ENCODE peak calls at places on chromosomes 13 and 19, in five cellular contexts. I is B cell, P is foreskin fibroblast, T is uterus, G is AG09319. D is an unnamed sample.

GRCh38 chr13:61880576-61881283 is 465.1 kb upstream of the PCDH20 start:
- DNase-seq in T (no peak), G (no peak), P (no peak), I (peak), D (peak)

GRCh38 chr13:82698941-82699340 is 1183.3 kb downstream of the SLITRK1 start:
- DNase-seq in G (no peak), T (no peak), I (no peak), P (no peak), D (no peak)

GRCh38 chr13:79519252-79519651 is 38.3 kb downstream of the NDFIP2 start:
- DNase-seq in T (no peak), I (no peak), G (no peak), P (no peak), D (no peak)

GRCh38 chr13:40116008-40116407 is 460.5 kb downstream of the COG6 start:
- DNase-seq in T (peak), G (no peak), P (peak), I (no peak), D (no peak)

GRCh38 chr19:41928221-41928683 is at the start of gene ERFL:
- DNase-seq in I (peak), T (no peak), G (no peak), P (no peak), D (peak)

GRCh38 chr19:18733196-18733647 is 49.7 kb downstream of the CRTC1 start:
- DNase-seq in T (peak), I (no peak), P (peak), G (peak), D (no peak)

GRCh38 chr13:91406619-91407018 is 8.2 kb downstream of the GPC5 start:
- DNase-seq in P (no peak), I (peak), T (no peak), G (no peak), D (peak)

GRCh38 chr19:54376610-54377009 is 11.9 kb upstream of the LAIR1 start:
- DNase-seq in T (no peak), G (no peak), I (no peak), P (no peak), D (no peak)

GRCh38 chr19:53971608-53972007 is 8.9 kb downstream of the CACNG8 start:
- DNase-seq in T (no peak), G (no peak), P (no peak), I (no peak), D (no peak)

GRCh38 chr19:6297202-6297601 is 17.4 kb upstream of the MLLT1 start:
- DNase-seq in P (no peak), I (no peak), G (no peak), T (no peak), D (no peak)

GRCh38 chr19:6286676-6287075 is 6.9 kb upstream of the MLLT1 start:
- DNase-seq in G (no peak), T (no peak), I (no peak), P (no peak), D (no peak)

GRCh38 chr19:6288737-6289136 is 9.0 kb upstream of the MLLT1 start:
- DNase-seq in I (no peak), P (no peak), T (no peak), G (no peak), D (no peak)

GRCh38 chr19:6287269-6287885 is 7.6 kb upstream of the MLLT1 start:
- DNase-seq in T (no peak), I (no peak), P (no peak), G (no peak), D (no peak)

DNA sequence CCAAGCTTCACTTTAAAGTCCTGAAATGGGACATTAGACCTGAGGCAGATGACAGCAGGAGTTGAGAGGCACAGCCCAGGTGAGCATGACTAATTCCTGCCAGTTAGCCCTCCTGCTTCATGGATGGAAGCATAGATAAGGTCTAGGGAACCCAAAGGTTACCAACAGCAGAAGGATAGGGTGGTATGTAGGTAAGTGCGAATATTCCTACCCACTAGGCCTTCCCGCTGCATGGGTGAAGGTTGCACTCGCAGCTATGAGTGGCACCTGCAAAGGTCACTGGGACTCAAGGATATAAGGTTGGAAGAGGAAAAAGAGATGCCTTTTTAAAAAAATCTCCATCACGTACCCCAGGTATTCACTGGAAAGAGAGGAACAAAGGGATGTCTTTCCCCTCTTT is 12.2 kb upstream of the MLLT1 start:
- DNase-seq in G (no peak), P (no peak), T (no peak), I (no peak), D (no peak)
- TF ChIP-seq CTCF in G (no peak), P (no peak), T (no peak), I (no peak), D (no peak)

DNA sequence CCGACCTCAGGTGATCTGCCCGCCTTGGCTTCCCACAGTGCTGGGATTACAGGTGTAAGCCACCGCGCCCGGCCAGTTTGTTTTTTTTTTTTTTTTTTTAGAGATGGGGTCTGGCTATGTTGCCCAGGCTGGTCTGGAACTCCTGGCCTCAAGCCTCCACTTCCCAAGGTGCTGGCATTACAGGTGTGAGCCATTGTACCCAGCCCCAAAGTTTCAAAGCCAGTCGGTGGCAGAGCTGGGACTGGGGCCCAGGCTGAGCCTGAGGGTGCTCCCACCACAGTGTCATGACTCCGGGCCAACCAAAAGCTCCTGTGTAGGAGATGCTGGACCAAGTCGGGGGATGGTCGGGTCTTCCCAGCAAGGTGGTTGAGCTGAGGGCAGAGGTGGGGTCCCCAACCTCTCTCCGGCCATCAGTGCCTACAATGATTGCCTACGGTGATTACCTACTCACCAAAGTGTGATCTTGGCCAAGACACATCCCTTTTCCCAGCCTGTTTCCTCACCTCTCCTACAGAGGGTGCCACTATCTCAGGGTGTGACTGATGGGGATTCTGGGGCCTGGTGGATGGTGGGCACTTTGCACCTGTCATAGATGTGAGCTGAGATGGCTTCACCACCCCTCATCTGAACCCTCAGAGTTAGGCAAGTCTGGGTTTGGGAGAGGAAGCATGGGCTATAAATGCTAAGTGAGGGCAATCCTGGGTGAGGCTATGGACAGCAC is 5.9 kb upstream of the SAMD1 start:
- DNase-seq in G (no peak), I (no peak), T (no peak), P (no peak), D (no peak)
- TF ChIP-seq CTCF in G (no peak), I (no peak), T (no peak), P (no peak), D (no peak)

DNA sequence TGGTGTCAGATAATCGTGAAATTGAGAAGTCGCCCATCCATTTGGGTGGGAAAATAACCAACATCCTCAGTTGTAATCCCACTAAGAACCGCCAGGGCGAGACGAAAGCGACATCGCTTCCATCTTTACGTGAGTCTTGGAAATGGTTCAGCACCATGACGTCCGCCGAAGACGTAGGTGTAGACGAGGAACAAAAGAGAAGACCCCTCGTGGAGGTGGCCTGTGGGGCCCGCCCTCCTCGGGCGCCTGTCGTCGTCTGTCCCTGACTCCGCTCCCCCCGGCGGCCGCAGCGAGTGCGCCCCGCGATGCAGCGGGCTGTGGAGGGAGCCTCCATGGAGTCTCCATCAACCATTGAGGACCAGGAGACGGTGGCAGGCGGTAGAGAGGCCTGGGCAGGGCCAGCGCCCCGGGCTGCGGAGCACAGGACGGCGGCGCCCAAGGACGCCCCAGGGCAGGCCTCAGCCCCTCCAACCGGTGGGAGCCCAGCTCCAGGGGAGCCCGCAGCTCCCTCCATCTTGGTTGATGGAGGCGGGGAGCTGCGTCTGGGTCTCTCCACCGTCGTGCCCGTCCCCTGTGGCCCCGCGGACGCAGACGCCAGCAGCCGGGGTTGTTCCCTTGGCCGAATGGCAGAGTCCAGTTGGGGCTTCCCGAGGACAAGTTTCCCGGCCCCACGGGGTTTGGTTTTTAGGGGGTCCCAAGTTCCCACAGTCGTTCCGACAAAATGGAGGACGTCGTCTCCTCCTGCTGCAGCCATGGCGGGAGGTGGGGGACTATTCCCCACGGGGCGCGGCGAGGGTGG is 1.0 kb upstream of the ZMYM2 start:
- DNase-seq in G (no peak), T (peak), P (peak), I (peak), D (peak)
- TF ChIP-seq CTCF in G (peak), T (peak), P (peak), I (peak), D (peak)

DNA sequence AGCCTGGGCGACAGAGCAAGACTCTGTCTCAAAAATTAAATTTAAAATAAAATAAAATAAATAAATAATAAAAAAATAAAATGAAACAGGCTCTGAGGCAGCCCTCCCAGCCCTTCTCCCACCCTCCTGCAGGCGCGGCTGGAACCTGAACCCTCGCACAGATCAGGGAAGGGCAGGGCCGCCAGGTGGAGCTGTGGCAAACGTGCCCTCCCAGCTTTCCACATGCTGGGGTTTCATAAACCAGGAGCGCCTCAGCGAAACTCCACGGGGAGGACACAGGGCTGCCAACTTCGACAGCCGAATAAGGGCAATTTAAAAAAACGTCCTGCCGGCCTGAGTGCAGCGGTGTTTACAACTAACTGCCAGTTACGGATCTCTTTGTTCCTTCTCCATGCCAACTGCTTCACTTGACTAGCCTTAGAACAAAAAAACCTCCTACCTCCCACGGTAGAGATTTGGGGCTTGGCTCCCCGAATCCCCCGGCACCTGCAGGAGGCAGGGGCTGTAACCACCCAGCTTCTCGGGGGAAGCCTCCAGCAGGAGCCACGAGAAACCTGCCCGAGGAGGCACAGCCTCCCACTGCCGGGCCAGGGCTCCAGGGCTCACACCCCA is 15.9 kb downstream of the ZNF787 start:
- DNase-seq in T (peak), I (peak), G (no peak), P (peak), D (peak)
- TF ChIP-seq CTCF in T (peak), I (peak), G (peak), P (peak), D (peak)

GRCh38 chr19:10420444-10421239 is at the start of gene PDE4A:
- DNase-seq in I (peak), T (no peak), P (no peak), G (no peak), D (peak)
- TF ChIP-seq CTCF in I (peak), T (no peak), P (peak), G (peak), D (peak)

DNA sequence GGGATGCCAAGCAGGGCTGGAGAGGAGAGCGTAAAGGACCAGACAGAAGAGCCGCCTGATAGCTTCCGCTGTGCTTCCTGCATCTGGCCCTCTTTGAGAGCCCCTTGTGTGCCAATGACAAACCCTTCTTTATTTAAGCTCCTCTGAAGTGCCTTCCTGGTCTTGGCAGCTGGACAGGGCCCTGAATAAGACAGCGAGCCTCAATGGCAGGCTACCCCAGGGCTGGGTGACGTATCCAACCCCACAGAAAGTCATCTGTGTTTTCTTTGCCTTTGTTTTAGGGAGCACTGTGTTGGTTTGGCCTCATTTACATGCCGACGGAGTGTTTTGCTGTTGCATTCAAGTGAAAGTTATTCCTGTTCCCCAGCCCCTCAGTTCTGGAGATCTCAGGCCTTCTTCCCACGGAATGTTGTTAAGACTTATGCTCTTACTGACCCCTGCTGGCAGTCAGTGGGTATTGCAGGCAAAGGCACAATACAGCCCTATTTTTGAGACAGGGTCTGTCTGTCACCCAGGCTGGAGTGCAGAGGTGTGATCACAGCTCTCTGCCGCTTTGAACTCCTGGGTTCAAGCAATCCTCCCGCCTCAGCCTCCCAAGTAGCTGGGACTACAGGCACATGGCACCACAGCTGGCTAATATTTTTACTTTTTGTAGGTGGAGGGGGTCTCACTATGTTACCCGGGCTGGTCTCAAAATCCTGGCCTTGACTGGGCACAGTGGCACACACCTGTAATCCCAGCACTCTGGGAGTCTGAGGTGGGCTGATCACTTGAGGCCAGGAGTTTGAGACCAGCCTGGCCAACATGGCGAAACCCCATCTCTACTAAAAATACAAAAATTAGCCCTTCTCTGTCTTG is 16.8 kb downstream of the CCL25 start:
- DNase-seq in I (no peak), P (no peak), T (no peak), G (no peak), D (no peak)
- TF ChIP-seq CTCF in I (peak), P (peak), T (no peak), G (peak), D (peak)

GRCh38 chr19:10816691-10817090 is 19.3 kb downstream of the TMED1 start:
- DNase-seq in G (no peak), T (no peak), I (no peak), P (no peak), D (no peak)

GRCh38 chr19:10817291-10818038 is 18.5 kb downstream of the TMED1 start:
- DNase-seq in I (no peak), T (peak), G (peak), P (peak), D (no peak)

GRCh38 chr19:10818306-10819123 is 17.5 kb downstream of the TMED1 start:
- DNase-seq in P (no peak), I (no peak), T (no peak), G (no peak), D (no peak)

GRCh38 chr19:10819124-10820060 is 16.6 kb downstream of the TMED1 start:
- DNase-seq in G (no peak), I (no peak), P (no peak), T (no peak), D (no peak)

GRCh38 chr19:10820173-10820572 is 15.8 kb downstream of the TMED1 start:
- DNase-seq in I (no peak), P (no peak), T (no peak), G (no peak), D (no peak)
- TF ChIP-seq CTCF in I (no peak), P (peak), T (no peak), G (peak), D (peak)

DNA sequence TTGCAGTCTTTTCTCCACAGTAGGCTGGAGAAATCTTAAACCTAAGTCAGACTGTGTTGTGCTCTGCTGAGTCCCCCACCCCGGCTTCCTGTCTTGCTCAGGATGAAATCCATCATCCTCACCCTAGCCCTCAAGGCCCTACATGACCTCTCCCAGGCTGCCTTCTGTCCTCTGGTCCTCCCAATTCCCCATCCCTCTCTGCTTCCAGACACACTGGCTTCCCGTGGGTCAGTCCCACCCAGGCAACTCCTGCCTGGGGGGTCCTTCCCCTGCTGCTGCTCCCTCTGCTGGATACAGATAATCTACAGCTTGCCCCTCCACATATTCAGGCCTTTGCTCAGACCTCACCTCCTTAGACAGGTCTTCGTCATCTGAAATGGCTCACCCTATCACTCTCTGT is 18.4 kb upstream of the CBY2 start:
- DNase-seq in I (no peak), T (no peak), P (no peak), G (no peak), D (no peak)
- TF ChIP-seq CTCF in I (no peak), T (no peak), P (no peak), G (peak), D (no peak)

DNA sequence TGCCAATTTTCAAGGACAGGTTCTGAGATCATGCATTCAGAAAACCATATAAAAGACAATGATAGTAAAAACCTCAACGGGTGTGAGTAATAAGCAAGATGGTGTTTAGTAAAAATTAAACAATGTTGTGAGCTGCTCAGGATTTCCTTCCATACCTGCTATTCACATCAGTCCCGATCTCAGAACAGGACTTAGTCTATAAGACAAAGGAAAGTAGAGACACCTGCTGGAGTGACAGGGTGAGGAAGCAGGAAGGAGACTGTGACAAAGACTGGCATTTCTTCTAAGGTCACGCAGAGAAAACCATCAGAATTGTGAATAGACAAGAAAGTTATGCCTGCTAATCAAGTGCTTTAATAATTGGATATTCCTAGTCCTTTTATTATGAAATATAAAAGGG is 648.0 kb downstream of the DACH1 start:
- DNase-seq in G (no peak), T (no peak), I (no peak), P (no peak), D (peak)
- TF ChIP-seq CTCF in G (no peak), T (no peak), I (no peak), P (no peak), D (no peak)

D was measured in GM13976.